ENCODE peak calls at places on chromosomes 16 and 17, in five cellular contexts. One of them, this sample, is unnamed.

GRCh38 chr16:19860146-19861030 is 24.3 kb downstream of the GPRC5B start:
- DNase-seq in hypothalamus: no peak
- DNase-seq in Caco-2: no peak
- DNase-seq in A549: no peak
- DNase-seq in NCI-H510A treated with DMSO at 0.1 percent for 48 hours: peak
- DNase-seq in this sample: no peak

GRCh38 chr17:82892869-82893565 is 53.2 kb upstream of the ZNF750 start:
- DNase-seq in hypothalamus: no peak
- DNase-seq in Caco-2: no peak
- DNase-seq in A549: no peak
- DNase-seq in NCI-H510A treated with DMSO at 0.1 percent for 48 hours: no peak
- DNase-seq in this sample: no peak

GRCh38 chr17:68642118-68642412 is 40.9 kb upstream of the FAM20A start:
- DNase-seq in hypothalamus: no peak
- DNase-seq in Caco-2: no peak
- DNase-seq in A549: no peak
- DNase-seq in NCI-H510A treated with DMSO at 0.1 percent for 48 hours: no peak
- DNase-seq in this sample: no peak

GRCh38 chr16:69371564-69371963 is 14.2 kb downstream of the TERF2 start:
- DNase-seq in hypothalamus: no peak
- DNase-seq in Caco-2: no peak
- DNase-seq in A549: no peak
- DNase-seq in NCI-H510A treated with DMSO at 0.1 percent for 48 hours: no peak
- DNase-seq in this sample: no peak

GRCh38 chr17:57284984-57285646 is 28.8 kb downstream of the MSI2 start:
- DNase-seq in hypothalamus: no peak
- DNase-seq in Caco-2: no peak
- DNase-seq in A549: no peak
- DNase-seq in NCI-H510A treated with DMSO at 0.1 percent for 48 hours: no peak
- DNase-seq in this sample: no peak

GRCh38 chr16:30585022-30585399 is 486 bp downstream of the ZNF785 start:
- DNase-seq in hypothalamus: no peak
- DNase-seq in Caco-2: no peak
- DNase-seq in A549: no peak
- DNase-seq in NCI-H510A treated with DMSO at 0.1 percent for 48 hours: peak
- DNase-seq in this sample: no peak

GRCh38 chr17:31585280-31585630 is 193.8 kb downstream of the RAB11FIP4 start:
- DNase-seq in hypothalamus: no peak
- DNase-seq in Caco-2: no peak
- DNase-seq in A549: no peak
- DNase-seq in NCI-H510A treated with DMSO at 0.1 percent for 48 hours: no peak
- DNase-seq in this sample: no peak

GRCh38 chr16:50272687-50273381 is 6.5 kb downstream of the ADCY7 start:
- DNase-seq in hypothalamus: no peak
- DNase-seq in Caco-2: no peak
- DNase-seq in A549: no peak
- DNase-seq in NCI-H510A treated with DMSO at 0.1 percent for 48 hours: no peak
- DNase-seq in this sample: no peak

GRCh38 chr17:3557768-3558583 is at the start of gene TRPV3:
- DNase-seq in hypothalamus: no peak
- DNase-seq in Caco-2: no peak
- DNase-seq in A549: no peak
- DNase-seq in NCI-H510A treated with DMSO at 0.1 percent for 48 hours: no peak
- DNase-seq in this sample: no peak

GRCh38 chr17:6843241-6843890 is 11.8 kb upstream of the TEKT1 start:
- DNase-seq in hypothalamus: no peak
- DNase-seq in Caco-2: no peak
- DNase-seq in A549: no peak
- DNase-seq in NCI-H510A treated with DMSO at 0.1 percent for 48 hours: peak
- DNase-seq in this sample: no peak

GRCh38 chr17:42251115-42251514 is 25.1 kb downstream of the STAT5B start:
- DNase-seq in hypothalamus: no peak
- DNase-seq in Caco-2: peak
- DNase-seq in A549: peak
- DNase-seq in NCI-H510A treated with DMSO at 0.1 percent for 48 hours: no peak
- DNase-seq in this sample: no peak

GRCh38 chr17:57086069-57086930 is 1.3 kb downstream of the AKAP1 start:
- DNase-seq in hypothalamus: no peak
- DNase-seq in Caco-2: peak
- DNase-seq in A549: peak
- DNase-seq in NCI-H510A treated with DMSO at 0.1 percent for 48 hours: peak
- DNase-seq in this sample: no peak

GRCh38 chr17:10618202-10618635 is 38.9 kb downstream of the MYH3 start:
- DNase-seq in hypothalamus: peak
- DNase-seq in Caco-2: peak
- DNase-seq in A549: peak
- DNase-seq in NCI-H510A treated with DMSO at 0.1 percent for 48 hours: peak
- DNase-seq in this sample: peak

GRCh38 chr17:60039509-60040442 is 38.9 kb downstream of the HEATR6 start:
- DNase-seq in hypothalamus: no peak
- DNase-seq in Caco-2: no peak
- DNase-seq in A549: no peak
- DNase-seq in NCI-H510A treated with DMSO at 0.1 percent for 48 hours: peak
- DNase-seq in this sample: no peak

GRCh38 chr17:68759343-68760140 is 158.4 kb upstream of the FAM20A start:
- DNase-seq in hypothalamus: peak
- DNase-seq in Caco-2: peak
- DNase-seq in A549: peak
- DNase-seq in NCI-H510A treated with DMSO at 0.1 percent for 48 hours: peak
- DNase-seq in this sample: peak

GRCh38 chr16:80946481-80946880 is 60.2 kb downstream of the CMC2 start:
- DNase-seq in hypothalamus: no peak
- DNase-seq in Caco-2: no peak
- DNase-seq in A549: no peak
- DNase-seq in NCI-H510A treated with DMSO at 0.1 percent for 48 hours: no peak
- DNase-seq in this sample: no peak

GRCh38 chr17:15321556-15322250 is 19.7 kb downstream of the TEKT3 start:
- DNase-seq in hypothalamus: no peak
- DNase-seq in Caco-2: no peak
- DNase-seq in A549: no peak
- DNase-seq in NCI-H510A treated with DMSO at 0.1 percent for 48 hours: no peak
- DNase-seq in this sample: no peak

GRCh38 chr17:77369544-77369971 is 228.8 kb downstream of the SEC14L1 start:
- DNase-seq in hypothalamus: no peak
- DNase-seq in Caco-2: no peak
- DNase-seq in A549: no peak
- DNase-seq in NCI-H510A treated with DMSO at 0.1 percent for 48 hours: no peak
- DNase-seq in this sample: no peak

GRCh38 chr17:29042679-29043538 is at the start of gene PIPOX:
- DNase-seq in hypothalamus: no peak
- DNase-seq in Caco-2: no peak
- DNase-seq in A549: no peak
- DNase-seq in NCI-H510A treated with DMSO at 0.1 percent for 48 hours: peak
- DNase-seq in this sample: no peak